ENCODE peak calls at places on chromosome 13, in eight cellular contexts. One of them, this sample, is unnamed.

GRCh38 chr13:93621051-93621450 is 394.4 kb downstream of the GPC6 start:
- DNase-seq in MCF 10A: peak; percentile 51
- DNase-seq in fibroblast of mammary gland: peak; percentile 1
- DNase-seq in GM20000: no peak
- DNase-seq in heart left ventricle: no peak
- DNase-seq in tibial nerve: no peak
- DNase-seq in cardiac muscle cell: no peak
- DNase-seq in lower leg skin: no peak
- DNase-seq in this sample: no peak

GRCh38 chr13:74289861-74290260 is 155.7 kb upstream of the KLF12 start:
- DNase-seq in lower leg skin: no peak
- DNase-seq in tibial nerve: no peak
- DNase-seq in heart left ventricle: no peak
- DNase-seq in GM20000: no peak
- DNase-seq in fibroblast of mammary gland: no peak
- DNase-seq in MCF 10A: no peak
- DNase-seq in cardiac muscle cell: no peak
- DNase-seq in this sample: no peak

GRCh38 chr13:113928701-113929627 is 44.9 kb downstream of the C13orf46 start:
- DNase-seq in fibroblast of mammary gland: peak; percentile 97
- DNase-seq in GM20000: no peak
- DNase-seq in lower leg skin: peak; percentile 80
- DNase-seq in cardiac muscle cell: peak; percentile 91
- DNase-seq in heart left ventricle: peak; percentile 88
- DNase-seq in MCF 10A: peak; percentile 80
- DNase-seq in tibial nerve: peak; percentile 93
- DNase-seq in this sample: no peak

GRCh38 chr13:76014618-76015315 is 378.6 kb downstream of the LMO7 start:
- DNase-seq in lower leg skin: no peak
- DNase-seq in cardiac muscle cell: peak; percentile 37
- DNase-seq in heart left ventricle: no peak
- DNase-seq in tibial nerve: no peak
- DNase-seq in GM20000: no peak
- DNase-seq in fibroblast of mammary gland: peak; percentile 32
- DNase-seq in MCF 10A: no peak
- DNase-seq in this sample: no peak

GRCh38 chr13:77143325-77143907 is 116.5 kb upstream of the FBXL3 start:
- DNase-seq in lower leg skin: no peak
- DNase-seq in MCF 10A: peak; percentile 77
- DNase-seq in heart left ventricle: no peak
- DNase-seq in fibroblast of mammary gland: peak; percentile 49
- DNase-seq in GM20000: no peak
- DNase-seq in cardiac muscle cell: peak; percentile 51
- DNase-seq in tibial nerve: no peak
- DNase-seq in this sample: no peak

GRCh38 chr13:108834193-108834592 is 204.8 kb downstream of the MYO16 start:
- DNase-seq in cardiac muscle cell: no peak
- DNase-seq in fibroblast of mammary gland: no peak
- DNase-seq in tibial nerve: no peak
- DNase-seq in lower leg skin: no peak
- DNase-seq in heart left ventricle: no peak
- DNase-seq in MCF 10A: no peak
- DNase-seq in GM20000: no peak
- DNase-seq in this sample: no peak

GRCh38 chr13:41835871-41836270 is 125.0 kb downstream of the VWA8 start:
- DNase-seq in lower leg skin: no peak
- DNase-seq in heart left ventricle: no peak
- DNase-seq in cardiac muscle cell: peak; percentile 23
- DNase-seq in tibial nerve: no peak
- DNase-seq in fibroblast of mammary gland: peak; percentile 88
- DNase-seq in GM20000: no peak
- DNase-seq in MCF 10A: no peak
- DNase-seq in this sample: no peak

GRCh38 chr13:73138276-73138950 is 79.6 kb downstream of the KLF5 start:
- DNase-seq in heart left ventricle: no peak
- DNase-seq in tibial nerve: no peak
- DNase-seq in fibroblast of mammary gland: peak; percentile 23
- DNase-seq in cardiac muscle cell: peak; percentile 47
- DNase-seq in GM20000: no peak
- DNase-seq in MCF 10A: peak; percentile 39
- DNase-seq in lower leg skin: no peak
- DNase-seq in this sample: no peak

GRCh38 chr13:75860935-75861334 is 224.8 kb downstream of the LMO7 start:
- DNase-seq in MCF 10A: no peak
- DNase-seq in lower leg skin: no peak
- DNase-seq in cardiac muscle cell: no peak
- DNase-seq in tibial nerve: no peak
- DNase-seq in GM20000: no peak
- DNase-seq in heart left ventricle: no peak
- DNase-seq in fibroblast of mammary gland: no peak
- DNase-seq in this sample: no peak

GRCh38 chr13:39604736-39605135 is 1.7 kb upstream of the LHFPL6 start:
- DNase-seq in MCF 10A: no peak
- DNase-seq in heart left ventricle: no peak
- DNase-seq in tibial nerve: no peak
- DNase-seq in cardiac muscle cell: no peak
- DNase-seq in GM20000: no peak
- DNase-seq in lower leg skin: no peak
- DNase-seq in fibroblast of mammary gland: no peak
- DNase-seq in this sample: no peak

GRCh38 chr13:50588736-50589135 is 254.8 kb downstream of the DLEU7 start:
- DNase-seq in MCF 10A: no peak
- DNase-seq in GM20000: no peak
- DNase-seq in heart left ventricle: no peak
- DNase-seq in fibroblast of mammary gland: peak; percentile 34
- DNase-seq in tibial nerve: no peak
- DNase-seq in lower leg skin: no peak
- DNase-seq in cardiac muscle cell: no peak
- DNase-seq in this sample: no peak

GRCh38 chr13:91389186-91389585 is 9.2 kb upstream of the GPC5 start:
- DNase-seq in lower leg skin: no peak
- DNase-seq in heart left ventricle: no peak
- DNase-seq in cardiac muscle cell: no peak
- DNase-seq in GM20000: no peak
- DNase-seq in fibroblast of mammary gland: no peak
- DNase-seq in tibial nerve: no peak
- DNase-seq in MCF 10A: no peak
- DNase-seq in this sample: no peak

GRCh38 chr13:44230071-44230470 is 143.6 kb upstream of the SERP2 start:
- DNase-seq in GM20000: no peak
- DNase-seq in fibroblast of mammary gland: no peak
- DNase-seq in MCF 10A: no peak
- DNase-seq in lower leg skin: no peak
- DNase-seq in cardiac muscle cell: no peak
- DNase-seq in tibial nerve: no peak
- DNase-seq in heart left ventricle: no peak
- DNase-seq in this sample: no peak

GRCh38 chr13:91647361-91647970 is 249.0 kb downstream of the GPC5 start:
- DNase-seq in MCF 10A: peak; percentile 71
- DNase-seq in fibroblast of mammary gland: no peak
- DNase-seq in GM20000: peak; percentile 5
- DNase-seq in tibial nerve: no peak
- DNase-seq in cardiac muscle cell: peak; percentile 22
- DNase-seq in lower leg skin: no peak
- DNase-seq in heart left ventricle: no peak
- DNase-seq in this sample: peak; percentile 6

DNA sequence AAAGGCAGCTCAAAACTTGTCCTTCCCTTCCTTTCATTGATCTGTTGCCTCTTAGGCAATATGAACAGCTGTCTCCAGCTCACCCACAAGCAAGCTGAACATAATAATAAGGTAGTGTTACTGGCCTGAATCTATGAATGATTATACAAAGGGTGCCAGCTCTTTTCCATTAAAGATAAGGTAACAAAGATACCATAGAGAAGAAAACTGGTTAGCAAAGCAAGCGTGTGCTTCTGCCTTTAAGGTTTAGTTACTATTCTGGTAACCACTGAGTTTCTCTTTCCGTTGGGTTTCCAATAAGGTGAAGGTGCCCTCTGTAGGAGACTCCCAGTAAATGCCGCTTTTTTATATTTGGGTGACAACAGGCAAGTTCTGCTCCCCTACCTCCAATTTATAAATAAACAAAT is 12.1 kb upstream of the DACH1 start:
- DNase-seq in GM20000: peak; percentile 32
- DNase-seq in tibial nerve: no peak
- DNase-seq in lower leg skin: no peak
- DNase-seq in cardiac muscle cell: peak; percentile 63
- DNase-seq in heart left ventricle: no peak
- DNase-seq in fibroblast of mammary gland: no peak
- DNase-seq in MCF 10A: peak; percentile 26
- DNase-seq in this sample: peak; percentile 29
- TF ChIP-seq CTCF in GM20000: peak; percentile 17
- TF ChIP-seq CTCF in tibial nerve: peak; percentile 27
- TF ChIP-seq CTCF in lower leg skin: no peak
- TF ChIP-seq CTCF in cardiac muscle cell: peak; percentile 67
- TF ChIP-seq CTCF in heart left ventricle: peak; percentile 63
- TF ChIP-seq CTCF in fibroblast of mammary gland: peak; percentile 36
- TF ChIP-seq CTCF in MCF 10A: peak; percentile 49
- TF ChIP-seq CTCF in this sample: peak; percentile 40

GRCh38 chr13:97852181-97852874 is 101.1 kb upstream of the IPO5 start:
- DNase-seq in MCF 10A: no peak
- DNase-seq in cardiac muscle cell: no peak
- DNase-seq in tibial nerve: no peak
- DNase-seq in heart left ventricle: no peak
- DNase-seq in lower leg skin: no peak
- DNase-seq in GM20000: no peak
- DNase-seq in fibroblast of mammary gland: no peak
- DNase-seq in this sample: no peak

GRCh38 chr13:97856001-97856675 is 97.3 kb upstream of the IPO5 start:
- DNase-seq in cardiac muscle cell: peak; percentile 60
- DNase-seq in tibial nerve: peak; percentile 34
- DNase-seq in GM20000: no peak
- DNase-seq in lower leg skin: no peak
- DNase-seq in fibroblast of mammary gland: peak; percentile 61
- DNase-seq in heart left ventricle: peak; percentile 27
- DNase-seq in MCF 10A: no peak
- DNase-seq in this sample: no peak

GRCh38 chr13:97858161-97858560 is 95.3 kb upstream of the IPO5 start:
- DNase-seq in tibial nerve: no peak
- DNase-seq in lower leg skin: no peak
- DNase-seq in fibroblast of mammary gland: no peak
- DNase-seq in MCF 10A: no peak
- DNase-seq in cardiac muscle cell: no peak
- DNase-seq in heart left ventricle: no peak
- DNase-seq in GM20000: no peak
- DNase-seq in this sample: no peak

GRCh38 chr13:97853550-97853949 is 99.9 kb upstream of the IPO5 start:
- DNase-seq in heart left ventricle: no peak
- DNase-seq in MCF 10A: no peak
- DNase-seq in lower leg skin: no peak
- DNase-seq in tibial nerve: no peak
- DNase-seq in fibroblast of mammary gland: peak; percentile 39
- DNase-seq in cardiac muscle cell: no peak
- DNase-seq in GM20000: no peak
- DNase-seq in this sample: no peak

DNA sequence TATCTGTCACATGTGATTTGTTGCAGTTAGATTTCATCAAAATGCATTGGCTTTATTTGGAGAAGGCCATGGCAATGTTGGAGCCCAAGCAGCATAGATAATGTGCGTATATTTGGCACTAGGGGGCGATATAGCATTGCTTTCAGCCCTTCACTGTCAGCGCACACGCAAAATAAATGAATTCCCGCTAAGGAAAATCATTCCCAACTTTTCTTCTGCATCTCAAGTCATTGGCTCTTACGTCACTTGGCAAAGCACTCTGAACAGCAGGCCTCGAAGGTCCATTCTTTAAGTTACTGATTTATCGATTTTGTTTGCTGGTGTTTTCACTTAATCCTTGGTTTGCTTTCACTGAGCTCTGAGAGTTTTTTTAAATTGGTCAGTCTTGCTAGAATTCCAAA is 97.9 kb upstream of the IPO5 start:
- DNase-seq in heart left ventricle: peak; percentile 25
- DNase-seq in fibroblast of mammary gland: peak; percentile 91
- DNase-seq in MCF 10A: peak; percentile 76
- DNase-seq in lower leg skin: peak; percentile 36
- DNase-seq in cardiac muscle cell: peak; percentile 92
- DNase-seq in GM20000: peak; percentile 49
- DNase-seq in tibial nerve: peak; percentile 46
- DNase-seq in this sample: peak; percentile 47
- TF ChIP-seq CTCF in heart left ventricle: peak; percentile 86
- TF ChIP-seq CTCF in fibroblast of mammary gland: peak; percentile 92
- TF ChIP-seq CTCF in MCF 10A: peak; percentile 88
- TF ChIP-seq CTCF in lower leg skin: no peak
- TF ChIP-seq CTCF in cardiac muscle cell: peak; percentile 76
- TF ChIP-seq CTCF in GM20000: peak; percentile 90
- TF ChIP-seq CTCF in tibial nerve: peak; percentile 78
- TF ChIP-seq CTCF in this sample: peak; percentile 86

DNA sequence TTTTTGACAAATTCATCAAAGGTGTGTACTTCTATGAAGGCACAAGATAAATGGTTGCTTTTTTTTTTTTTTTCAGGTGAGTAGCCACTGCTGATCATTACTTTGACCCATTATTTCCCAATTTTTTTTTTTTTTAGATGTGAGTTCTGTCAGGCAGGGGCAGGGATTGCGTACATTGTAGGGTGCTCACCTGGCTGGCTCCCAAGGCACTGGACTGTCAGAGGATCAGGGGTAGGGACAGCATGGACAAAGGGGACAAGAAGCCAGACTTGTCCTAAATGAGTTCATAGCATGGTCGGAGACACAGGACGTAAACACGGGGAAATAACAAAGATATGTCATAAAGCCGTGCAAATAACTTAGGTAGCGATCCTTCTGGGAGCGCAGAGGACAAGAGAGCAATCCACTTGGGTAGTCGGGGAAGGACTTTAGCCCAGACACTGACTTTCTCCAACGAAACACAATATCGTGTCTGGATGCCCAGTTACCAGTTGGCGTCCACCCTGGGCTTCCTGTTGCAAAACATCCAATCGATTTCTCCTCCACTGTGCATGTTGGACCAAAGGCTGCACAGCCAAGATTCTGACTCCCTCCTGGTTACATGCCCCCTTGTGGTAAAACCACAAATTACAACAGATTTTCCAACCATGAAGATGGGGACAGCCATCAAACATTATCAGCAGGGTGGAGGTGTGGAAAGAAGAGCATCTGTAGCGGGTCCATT is 27.5 kb upstream of the KATNAL1 start:
- DNase-seq in cardiac muscle cell: peak; percentile 45
- DNase-seq in fibroblast of mammary gland: peak; percentile 37
- DNase-seq in tibial nerve: no peak
- DNase-seq in heart left ventricle: no peak
- DNase-seq in GM20000: peak; percentile 50
- DNase-seq in lower leg skin: no peak
- DNase-seq in MCF 10A: peak; percentile 57
- DNase-seq in this sample: peak; percentile 42
- TF ChIP-seq CTCF in cardiac muscle cell: peak; percentile 49
- TF ChIP-seq CTCF in fibroblast of mammary gland: peak; percentile 53
- TF ChIP-seq CTCF in tibial nerve: no peak
- TF ChIP-seq CTCF in heart left ventricle: peak; percentile 32
- TF ChIP-seq CTCF in GM20000: peak; percentile 39
- TF ChIP-seq CTCF in lower leg skin: no peak
- TF ChIP-seq CTCF in MCF 10A: peak; percentile 32
- TF ChIP-seq CTCF in this sample: no peak

DNA sequence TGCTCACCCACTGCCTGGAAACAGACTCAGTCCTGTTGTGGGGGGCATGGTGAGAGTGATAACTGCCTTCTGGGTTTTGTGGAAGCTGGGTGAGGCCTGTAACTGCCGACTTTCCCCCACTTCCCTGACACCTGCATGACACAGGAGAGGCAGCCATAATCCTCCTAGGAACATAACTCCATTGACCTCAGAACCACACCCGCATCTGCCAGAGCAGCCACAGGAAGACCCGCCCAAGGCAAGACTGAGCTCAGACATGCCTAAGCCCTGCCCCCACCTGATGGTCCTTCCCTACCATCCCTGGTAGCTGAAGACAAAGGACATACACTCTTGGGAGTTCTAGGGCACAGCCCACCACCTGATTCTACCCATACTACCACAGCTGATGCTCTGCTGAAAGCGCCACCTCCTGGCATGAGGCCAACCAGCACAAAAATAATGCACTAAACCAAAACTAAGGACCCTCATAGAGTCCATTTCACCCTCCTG is 326.7 kb downstream of the RBM26 start:
- DNase-seq in tibial nerve: no peak
- DNase-seq in MCF 10A: peak; percentile 18
- DNase-seq in cardiac muscle cell: no peak
- DNase-seq in fibroblast of mammary gland: no peak
- DNase-seq in GM20000: no peak
- DNase-seq in lower leg skin: no peak
- DNase-seq in heart left ventricle: no peak
- DNase-seq in this sample: no peak
- TF ChIP-seq CTCF in tibial nerve: no peak
- TF ChIP-seq CTCF in MCF 10A: no peak
- TF ChIP-seq CTCF in cardiac muscle cell: no peak
- TF ChIP-seq CTCF in fibroblast of mammary gland: no peak
- TF ChIP-seq CTCF in GM20000: no peak
- TF ChIP-seq CTCF in lower leg skin: no peak
- TF ChIP-seq CTCF in heart left ventricle: no peak
- TF ChIP-seq CTCF in this sample: no peak

This sample was measured in GM13976.